ENCODE peak calls at places on chromosome 6, in five cellular contexts. R is heart left ventricle, S is GF-D8, H is choroid plexus epithelial cell, X is T-helper 1 cell. K is an unnamed sample.
A peak's percentile ranks its signal among the peaks of the same experiment; 100 is the strongest.

GRCh38 chr6:98835149-98836024 is 1.0 kb downstream of the POU3F2 start:
- DNase-seq in R (no peak), S (no peak), H (no peak), X (no peak), K (peak; percentile 38)

GRCh38 chr6:45049188-45049843 is 278.8 kb upstream of the RUNX2 start:
- DNase-seq in R (no peak), S (peak; percentile 20), H (peak; percentile 48), X (no peak), K (no peak)

GRCh38 chr6:7672066-7673062 is 53.5 kb upstream of the BMP6 start:
- DNase-seq in R (no peak), S (no peak), H (no peak), X (no peak), K (no peak)

GRCh38 chr6:129469070-129469662 is 240.8 kb downstream of the ARHGAP18 start:
- DNase-seq in R (no peak), S (no peak), H (peak; percentile 46), X (no peak), K (no peak)

GRCh38 chr6:30091577-30092381 is 16.2 kb upstream of the RNF39 start:
- DNase-seq in R (no peak), S (no peak), H (peak; percentile 64), X (no peak), K (peak; percentile 35)

GRCh38 chr6:52524921-52525320 is 51.9 kb downstream of the TRAM2 start:
- DNase-seq in R (no peak), S (no peak), H (no peak), X (no peak), K (peak; percentile 59)

GRCh38 chr6:98833101-98834059 is 994 bp upstream of the POU3F2 start:
- DNase-seq in R (no peak), S (no peak), H (peak; percentile 43), X (no peak), K (peak; percentile 24)

GRCh38 chr6:11705069-11705468 is 73.5 kb downstream of the ADTRP start:
- DNase-seq in R (no peak), S (no peak), H (no peak), X (no peak), K (no peak)

GRCh38 chr6:20584100-20584731 is 50.0 kb downstream of the CDKAL1 start:
- DNase-seq in R (no peak), S (no peak), H (no peak), X (no peak), K (no peak)

K was measured in SJCRH30.